ENCODE peak calls at places on chromosomes 11 and 22, in seven cellular contexts. E, X, H, C, Y, U and Z are unnamed samples.

GRCh38 chr11:12189543-12190235 is 79.3 kb downstream of the MICAL2 start:
- DNase-seq in C (no peak), Y (no peak), X (no peak), U (no peak), H (no peak), E (no peak), Z (no peak)

GRCh38 chr11:109486129-109486528 is 64.1 kb downstream of the C11orf87 start:
- DNase-seq in H (no peak), C (no peak), Y (no peak), U (no peak), X (no peak), E (no peak), Z (no peak)

GRCh38 chr11:111957663-111958415 is 20.7 kb downstream of the DIXDC1 start:
- DNase-seq in H (no peak), C (no peak), E (no peak), Y (no peak), U (no peak), X (no peak), Z (no peak)

GRCh38 chr11:124656759-124657627 is 16.5 kb downstream of the SIAE start:
- DNase-seq in U (no peak), E (no peak), Y (no peak), C (no peak), X (no peak), H (no peak), Z (no peak)

GRCh38 chr11:90218606-90219005 is 4.2 kb downstream of the CHORDC1 start:
- DNase-seq in X (no peak), C (no peak), U (no peak), H (no peak), Y (no peak), E (no peak), Z (no peak)

GRCh38 chr22:21975854-21976345 is 6.7 kb downstream of the TOP3B start:
- DNase-seq in Y (no peak), C (no peak), H (no peak), X (no peak), E (no peak), U (no peak), Z (no peak)

GRCh38 chr11:90908074-90908473 is 685.2 kb upstream of the CHORDC1 start:
- DNase-seq in X (no peak), C (peak), Y (no peak), U (no peak), H (no peak), E (no peak), Z (no peak)

GRCh38 chr11:82194521-82194920 is 539.1 kb downstream of the FAM181B start:
- DNase-seq in Y (no peak), U (no peak), X (no peak), H (no peak), C (no peak), E (no peak), Z (no peak)

GRCh38 chr11:76185931-76186401 is 20.3 kb downstream of the WNT11 start:
- DNase-seq in Y (no peak), H (no peak), C (no peak), X (no peak), E (no peak), U (no peak), Z (no peak)